ENCODE peak calls at places on chromosomes 12 and 14, in six cellular contexts. V is body of pancreas; W is heart left ventricle; S is aorta; G is CD8-positive, alpha-beta T cell; X is iPS DF 6.9. O is an unnamed sample. For H3K4me1, the result is how much of the 10 kb centered on the place peaks cover.

GRCh38 chr14:103889313-103890051 is 38.8 kb upstream of the TDRD9 start:
- DNase-seq in S (no peak), X (no peak), G (no peak), V (peak), W (no peak), O (no peak)

GRCh38 chr14:71474291-71474690 is 457.9 kb upstream of the RGS6 start:
- DNase-seq in G (no peak), X (no peak), V (no peak), W (no peak), S (no peak), O (no peak)

GRCh38 chr14:74980746-74981661 is 21.7 kb upstream of the EIF2B2 start:
- DNase-seq in V (no peak), W (peak), X (no peak), G (no peak), S (peak), O (no peak)

GRCh38 chr14:52391866-52392600 is 77.9 kb downstream of the PTGER2 start:
- DNase-seq in X (no peak), V (no peak), G (no peak), W (no peak), S (no peak), O (no peak)

GRCh38 chr12:25653487-25654175 is 100.5 kb upstream of the LMNTD1 start:
- DNase-seq in V (peak), S (peak), X (no peak), W (peak), G (no peak), O (peak)

GRCh38 chr14:100691395-100692025 is 35.2 kb upstream of the DLK1 start:
- DNase-seq in S (no peak), V (no peak), W (no peak), X (no peak), G (no peak), O (peak)

GRCh38 chr14:94066089-94066676 is 14.8 kb downstream of the DDX24 start:
- DNase-seq in V (peak), X (no peak), G (no peak), S (no peak), W (no peak), O (peak)

GRCh38 chr14:99561827-99562226 is 42.2 kb downstream of the CCDC85C start:
- DNase-seq in X (no peak), W (no peak), S (no peak), G (no peak), V (peak), O (no peak)

DNA sequence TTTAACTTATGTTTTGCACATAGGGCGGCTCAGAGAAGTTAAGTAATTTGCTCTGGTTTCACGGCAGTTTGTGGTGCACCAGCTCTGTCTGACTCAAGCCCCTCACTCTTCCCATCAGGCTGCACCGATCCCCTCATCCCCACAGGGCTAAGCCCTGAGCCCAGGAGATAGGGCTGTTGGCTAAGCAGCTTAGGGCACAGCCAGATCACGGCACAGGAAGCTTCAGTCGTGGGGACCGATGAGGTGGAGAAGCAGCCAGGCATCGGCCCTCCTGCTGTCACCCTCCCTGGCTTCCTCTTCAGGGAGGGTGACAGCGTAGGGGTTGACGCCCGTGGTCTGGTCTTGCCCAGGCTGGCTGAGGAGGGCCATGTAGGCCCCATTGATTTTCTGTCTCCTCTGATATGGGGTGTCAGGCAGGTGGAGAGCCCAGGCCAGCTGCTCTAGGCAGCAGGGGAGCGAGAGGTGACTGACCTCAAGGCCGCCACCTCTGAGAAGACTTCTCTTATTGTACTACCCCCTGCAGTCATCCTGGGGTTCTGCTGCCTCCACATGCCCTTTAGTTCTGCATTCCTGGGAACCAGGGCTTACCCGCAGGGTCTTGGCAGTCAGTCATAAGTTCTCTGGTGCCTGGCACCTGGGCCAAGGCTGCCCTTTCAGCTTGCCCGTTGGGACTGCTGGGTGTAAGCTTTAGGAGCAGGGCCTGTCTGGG is 166.4 kb downstream of the TSPAN9 start:
- DNase-seq in X (no peak), S (no peak), G (no peak), V (peak), W (no peak), O (no peak)
- H3K4me1 ChIP-seq in X (under half), S (under half), G (under half), V (under half), W (half or more), O (under half)

DNA sequence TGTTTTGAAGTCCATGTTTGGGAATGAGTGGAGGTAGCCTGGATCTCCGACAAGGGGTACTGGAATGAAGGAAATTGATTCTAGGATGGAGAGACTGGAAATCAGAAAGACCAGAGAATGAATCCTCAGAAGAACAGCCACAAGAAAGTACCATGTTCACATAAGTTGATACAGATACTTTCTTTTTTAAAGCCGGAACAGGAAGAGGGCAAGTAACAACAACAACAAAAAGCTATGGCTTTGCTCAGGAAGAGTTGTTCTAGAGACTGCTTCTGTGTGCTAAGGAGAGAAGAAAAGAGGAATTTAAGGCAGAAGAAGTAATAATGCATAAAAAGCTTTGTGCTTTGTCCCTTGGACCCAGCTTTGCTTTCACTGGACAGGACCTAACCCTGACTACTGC is 6.2 kb downstream of the TC2N start:
- DNase-seq in W (no peak), X (no peak), G (no peak), S (no peak), V (no peak), O (no peak)
- H3K4me1 ChIP-seq in W (under half), X (under half), G (half or more), S (under half), V (under half), O (under half)

GRCh38 chr14:67449096-67449495 is 37.1 kb upstream of the PLEK2 start:
- DNase-seq in S (no peak), V (no peak), W (no peak), X (no peak), G (no peak), O (no peak)

GRCh38 chr14:67444395-67444794 is 32.4 kb upstream of the PLEK2 start:
- DNase-seq in V (no peak), G (no peak), X (no peak), S (no peak), W (no peak), O (no peak)

GRCh38 chr14:67442139-67442906 is 30.4 kb upstream of the PLEK2 start:
- DNase-seq in S (no peak), V (peak), X (no peak), G (no peak), W (no peak), O (no peak)

GRCh38 chr14:67447033-67447381 is 35.0 kb upstream of the PLEK2 start:
- DNase-seq in W (no peak), V (no peak), S (no peak), G (no peak), X (no peak), O (no peak)

DNA sequence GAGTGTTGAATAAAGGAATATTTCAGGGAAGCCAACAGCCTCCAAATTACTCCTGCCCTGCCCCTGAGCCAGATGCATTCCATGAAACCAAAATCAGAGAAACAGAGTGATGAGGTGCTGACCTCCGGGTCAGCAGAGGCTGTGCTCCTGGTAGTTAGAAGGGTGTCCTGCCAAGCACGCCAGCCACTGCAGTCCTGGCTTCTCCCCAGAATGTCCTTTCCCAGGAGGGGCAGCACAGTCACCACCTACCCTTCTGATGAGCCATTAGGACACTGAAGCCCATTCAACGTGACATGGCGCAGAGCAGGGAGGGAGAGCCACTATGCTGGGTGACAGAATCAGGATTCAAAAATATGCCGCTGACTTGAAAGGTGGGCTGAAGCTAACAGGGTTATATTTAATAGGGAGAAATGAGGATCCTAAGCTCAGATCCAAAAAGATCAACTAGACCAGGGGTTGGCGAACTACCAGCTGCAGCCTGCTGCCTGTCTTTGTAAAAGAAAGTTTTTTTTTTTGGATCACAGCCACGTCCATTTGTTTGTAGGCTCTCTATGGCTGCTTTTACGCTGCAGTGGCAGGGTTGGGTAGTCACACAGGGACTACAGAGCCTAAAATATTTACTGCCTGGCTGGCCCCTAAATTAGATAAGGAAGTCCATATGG is 34.5 kb upstream of the PLEK2 start:
- DNase-seq in V (peak), W (peak), X (no peak), G (no peak), S (no peak), O (no peak)
- H3K4me1 ChIP-seq in V (under half), W (under half), X (under half), G (under half), S (under half), O (under half)

GRCh38 chr14:59356783-59357182 is 108.4 kb downstream of the GPR135 start:
- DNase-seq in X (no peak), G (no peak), S (no peak), W (no peak), V (no peak), O (no peak)

GRCh38 chr14:59359451-59360124 is 105.6 kb downstream of the GPR135 start:
- DNase-seq in X (no peak), G (no peak), S (no peak), V (no peak), W (no peak), O (no peak)

GRCh38 chr14:59358774-59359173 is 106.4 kb downstream of the GPR135 start:
- DNase-seq in W (no peak), S (no peak), X (no peak), G (no peak), V (no peak), O (no peak)

GRCh38 chr14:59356298-59356697 is 108.9 kb downstream of the GPR135 start:
- DNase-seq in S (no peak), X (no peak), G (no peak), V (no peak), W (no peak), O (no peak)

DNA sequence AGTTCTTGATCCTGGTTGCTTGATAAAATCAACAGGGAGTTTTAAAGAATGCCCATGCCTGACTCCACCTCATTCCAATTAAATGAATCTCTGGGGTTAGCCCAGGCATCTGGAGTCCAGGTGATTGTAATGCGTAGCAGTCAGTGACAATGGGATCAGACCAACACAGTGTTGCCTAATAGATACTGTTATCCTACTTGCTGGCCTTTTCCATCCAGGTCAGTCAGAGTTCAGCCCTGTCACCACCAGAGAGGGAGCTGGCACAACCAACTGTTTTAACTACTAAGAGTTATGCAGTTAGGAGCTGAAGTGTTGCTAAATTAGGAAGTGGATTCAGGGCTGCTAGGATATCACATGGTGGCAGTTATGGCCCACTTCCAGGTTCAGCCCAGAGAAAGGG is 107.1 kb downstream of the GPR135 start:
- DNase-seq in S (peak), W (peak), G (no peak), X (peak), V (no peak), O (peak)
- H3K4me1 ChIP-seq in S (under half), W (half or more), G (under half), X (under half), V (under half), O (under half)

GRCh38 chr12:57612711-57613426 is 1.6 kb downstream of the ARHGEF25 start:
- DNase-seq in S (no peak), X (no peak), W (no peak), G (no peak), V (no peak), O (no peak)

GRCh38 chr12:57611810-57612710 is 825 bp downstream of the ARHGEF25 start:
- DNase-seq in G (no peak), W (no peak), S (no peak), X (no peak), V (no peak), O (no peak)

GRCh38 chr12:57614948-57615500 is 3.8 kb downstream of the ARHGEF25 start:
- DNase-seq in W (no peak), S (no peak), V (no peak), X (no peak), G (no peak), O (no peak)

GRCh38 chr12:57614178-57614947 is 3.1 kb downstream of the ARHGEF25 start:
- DNase-seq in X (no peak), W (peak), S (no peak), G (no peak), V (no peak), O (no peak)

DNA sequence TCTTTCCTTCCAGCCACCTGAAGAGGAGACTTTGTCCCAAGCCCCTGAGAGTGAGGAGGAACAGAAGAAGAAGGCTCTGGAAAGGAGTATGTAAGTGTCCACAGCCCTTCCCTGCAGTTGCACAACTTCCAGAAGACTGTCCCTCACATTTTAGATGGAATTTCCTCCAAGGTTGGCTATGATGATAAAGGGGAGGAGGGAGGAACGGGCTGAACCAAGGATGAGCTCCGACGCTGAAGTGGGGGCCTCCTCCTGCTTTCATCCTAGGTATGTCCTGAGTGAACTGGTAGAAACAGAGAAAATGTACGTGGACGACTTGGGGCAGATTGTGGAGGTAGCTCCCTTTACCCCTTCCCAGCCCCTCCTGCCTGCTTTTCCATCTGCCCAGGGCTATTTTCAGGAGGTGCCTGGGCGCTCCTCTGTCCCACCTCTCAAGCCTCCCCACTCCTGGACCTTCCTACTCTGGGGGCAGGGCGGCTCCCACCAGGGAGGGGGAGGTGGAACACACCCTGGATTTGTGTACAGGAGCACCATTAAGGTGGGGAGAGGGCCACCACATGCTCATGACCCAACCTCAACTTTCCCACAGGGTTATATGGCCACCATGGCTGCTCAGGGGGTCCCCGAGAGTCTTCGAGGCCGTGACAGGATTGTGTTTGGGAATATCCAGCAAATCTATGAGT is 2.3 kb downstream of the ARHGEF25 start:
- DNase-seq in V (no peak), G (no peak), W (no peak), X (no peak), S (no peak), O (no peak)
- H3K4me1 ChIP-seq in V (under half), G (under half), W (half or more), X (under half), S (under half), O (under half)